ENCODE peak calls at places on chromosomes 2 and 18, in ten cellular contexts. B, C, P, V, F, M, X, Y, W and L are unnamed samples.

GRCh38 chr2:98478861-98479770 is 34.5 kb downstream of the INPP4A start:
- DNase-seq in B (no peak), C (no peak), P (no peak), V (no peak), F (peak; percentile 60), M (no peak), X (no peak), Y (no peak), W (no peak), L (no peak)

GRCh38 chr2:159454185-159454584 is 162.2 kb downstream of the BAZ2B start:
- DNase-seq in B (peak; percentile 39), C (no peak), P (no peak), V (no peak), F (no peak), M (no peak), X (no peak), Y (no peak), W (no peak), L (no peak)

GRCh38 chr2:105643405-105644173 is 101.1 kb upstream of the NCK2 start:
- DNase-seq in B (no peak), C (peak; percentile 55), P (no peak), V (no peak), F (no peak), M (no peak), X (no peak), Y (no peak), W (no peak), L (no peak)

GRCh38 chr18:69240275-69240674 is 160.4 kb upstream of the DOK6 start:
- DNase-seq in B (no peak), C (no peak), P (no peak), V (no peak), F (no peak), M (no peak), X (no peak), Y (no peak), W (no peak), L (no peak)

GRCh38 chr2:221517362-221518121 is 54.6 kb downstream of the EPHA4 start:
- DNase-seq in B (peak; percentile 37), C (peak; percentile 47), P (no peak), V (no peak), F (no peak), M (no peak), X (peak; percentile 48), Y (no peak), W (peak; percentile 64), L (no peak)

GRCh38 chr2:217409939-217410820 is 550.3 kb upstream of the TNP1 start:
- DNase-seq in B (no peak), C (peak; percentile 34), P (no peak), V (no peak), F (no peak), M (no peak), X (no peak), Y (no peak), W (no peak), L (peak; percentile 59)

GRCh38 chr2:226721541-226721940 is 78.1 kb downstream of the IRS1 start:
- DNase-seq in B (no peak), C (peak; percentile 93), P (peak; percentile 26), V (peak; percentile 81), F (peak; percentile 64), M (peak; percentile 48), X (no peak), Y (no peak), W (no peak), L (peak; percentile 54)

GRCh38 chr2:171320208-171320621 is 113.6 kb downstream of the METTL8 start:
- DNase-seq in B (no peak), C (no peak), P (no peak), V (no peak), F (no peak), M (no peak), X (no peak), Y (no peak), W (no peak), L (no peak)

GRCh38 chr2:168517801-168518200 is 61.7 kb downstream of the CERS6 start:
- DNase-seq in B (no peak), C (no peak), P (no peak), V (no peak), F (no peak), M (no peak), X (no peak), Y (no peak), W (no peak), L (no peak)

GRCh38 chr2:11102466-11102865 is 52.8 kb upstream of the SLC66A3 start:
- DNase-seq in B (no peak), C (peak; percentile 29), P (no peak), V (peak; percentile 31), F (no peak), M (no peak), X (no peak), Y (no peak), W (no peak), L (no peak)

GRCh38 chr2:215895330-215895729 is 118.0 kb downstream of the MREG start:
- DNase-seq in B (no peak), C (no peak), P (no peak), V (no peak), F (no peak), M (no peak), X (no peak), Y (no peak), W (no peak), L (no peak)

GRCh38 chr18:8162797-8163196 is 446.4 kb upstream of the RAB12 start:
- DNase-seq in B (no peak), C (no peak), P (no peak), V (no peak), F (peak; percentile 72), M (no peak), X (no peak), Y (no peak), W (no peak), L (no peak)

GRCh38 chr2:207483066-207483465 is 46.7 kb upstream of the CREB1 start:
- DNase-seq in B (no peak), C (no peak), P (no peak), V (no peak), F (no peak), M (no peak), X (no peak), Y (no peak), W (no peak), L (no peak)

GRCh38 chr2:207480521-207481034 is 49.2 kb upstream of the CREB1 start:
- DNase-seq in B (no peak), C (peak; percentile 70), P (no peak), V (no peak), F (no peak), M (no peak), X (no peak), Y (no peak), W (no peak), L (no peak)

GRCh38 chr2:207481924-207482323 is 47.8 kb upstream of the CREB1 start:
- DNase-seq in B (no peak), C (peak; percentile 86), P (no peak), V (no peak), F (no peak), M (no peak), X (peak; percentile 33), Y (peak; percentile 40), W (no peak), L (no peak)

GRCh38 chr2:207483477-207483876 is 46.3 kb upstream of the CREB1 start:
- DNase-seq in B (peak; percentile 19), C (peak; percentile 50), P (no peak), V (no peak), F (no peak), M (no peak), X (no peak), Y (no peak), W (no peak), L (no peak)

DNA sequence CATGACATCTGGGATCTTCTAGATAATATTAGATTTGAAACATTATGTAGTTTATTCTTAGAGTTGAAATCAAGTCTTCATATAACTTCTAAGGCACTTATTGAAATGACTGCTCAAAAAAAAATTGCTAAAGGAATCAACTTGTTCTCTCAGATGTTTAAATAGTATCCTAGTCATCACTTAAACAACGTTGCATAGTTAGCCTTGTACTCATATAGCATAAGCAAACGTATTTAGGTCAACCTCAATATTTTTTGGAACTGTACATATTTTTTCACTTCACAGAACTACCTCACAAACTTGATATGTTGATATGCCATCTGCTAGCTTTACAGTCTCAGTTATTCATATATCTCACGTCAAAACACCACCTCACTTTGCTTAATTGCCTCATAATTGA is 47.1 kb upstream of the CREB1 start:
- DNase-seq in B (no peak), C (no peak), P (no peak), V (no peak), F (no peak), M (no peak), X (no peak), Y (no peak), W (no peak), L (no peak)
- H3K27ac ChIP-seq in B (no peak overlapping the region), C (peak overlapping the region; percentile 64), P (no peak overlapping the region), V (no peak overlapping the region), F (no peak overlapping the region), M (no peak overlapping the region), X (no peak overlapping the region), Y (no peak overlapping the region), W (no peak overlapping the region), L (no peak overlapping the region)

GRCh38 chr18:49630246-49630699 is 68.4 kb downstream of the LIPG start:
- DNase-seq in B (peak; percentile 6), C (no peak), P (no peak), V (no peak), F (no peak), M (no peak), X (peak; percentile 11), Y (no peak), W (peak; percentile 22), L (no peak)
- TF ChIP-seq EP300 in B (no peak), C (no peak), P (no peak), V (no peak), F (no peak), M (no peak), X (no peak), Y (no peak), W (no peak), L (no peak)

DNA sequence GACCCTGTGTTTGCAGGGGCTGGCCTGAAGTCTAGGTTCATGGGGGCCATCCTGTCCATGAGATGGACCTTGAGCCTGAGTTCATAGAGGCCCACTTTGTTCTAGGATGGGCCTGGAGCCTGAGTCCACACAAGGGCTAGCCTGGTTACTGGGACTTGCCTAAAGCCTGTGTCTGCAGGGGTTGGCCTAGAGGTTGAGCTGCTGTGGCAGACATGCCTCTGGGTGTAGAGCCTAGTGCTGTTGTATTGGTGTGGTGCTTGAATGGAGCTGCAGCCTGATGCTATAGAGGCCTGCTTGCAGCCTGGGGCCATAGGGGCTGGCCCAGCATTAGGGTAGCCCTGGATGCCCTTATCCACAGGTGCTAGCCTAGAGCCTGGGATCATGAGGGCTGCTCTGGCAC is 23.9 kb upstream of the RASGRP3 start:
- DNase-seq in B (no peak), C (no peak), P (no peak), V (no peak), F (no peak), M (no peak), X (no peak), Y (no peak), W (no peak), L (no peak)
- H3K27ac ChIP-seq in B (no peak overlapping the region), C (no peak overlapping the region), P (no peak overlapping the region), V (no peak overlapping the region), F (no peak overlapping the region), M (no peak overlapping the region), X (no peak overlapping the region), Y (no peak overlapping the region), W (no peak overlapping the region), L (no peak overlapping the region)

DNA sequence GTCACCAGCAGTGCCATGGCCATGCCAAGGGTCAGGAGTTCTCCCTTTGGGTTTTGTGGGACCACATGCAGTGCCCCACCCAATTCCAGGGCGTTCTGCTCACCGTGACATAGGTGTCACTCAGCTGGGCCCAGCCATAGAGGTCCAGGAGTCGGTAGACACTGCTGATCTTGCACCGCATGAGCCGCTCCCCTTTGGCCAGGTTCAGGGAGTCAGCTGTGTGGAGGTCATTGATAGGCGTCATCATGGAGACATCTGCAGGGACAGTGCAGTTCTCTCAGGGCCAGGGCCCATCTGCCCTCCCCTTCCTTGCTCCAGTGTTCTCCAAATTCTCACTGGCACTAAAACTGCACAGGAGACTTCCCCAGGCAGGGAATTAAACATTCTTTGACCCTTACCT is 71.9 kb downstream of the ADD2 start:
- DNase-seq in B (no peak), C (no peak), P (no peak), V (peak; percentile 56), F (peak; percentile 13), M (no peak), X (no peak), Y (peak; percentile 53), W (no peak), L (no peak)
- TF ChIP-seq EP300 in B (no peak), C (no peak), P (no peak), V (no peak), F (no peak), M (no peak), X (no peak), Y (no peak), W (no peak), L (no peak)